ENCODE peak calls at places on chromosomes 12 and 14, in ten cellular contexts. One of them, this sample, is unnamed.

GRCh38 chr12:109115758-109116610 is at the start of gene ACACB:
- DNase-seq in body of pancreas: peak
- DNase-seq in H9: no peak
- DNase-seq in breast epithelium: peak
- DNase-seq in osteocyte: no peak
- DNase-seq in PC-3: no peak
- DNase-seq in WTC11: no peak
- DNase-seq in ovary: peak
- DNase-seq in AG10803: no peak
- DNase-seq in GM12865: no peak
- DNase-seq in this sample: no peak

GRCh38 chr12:120092531-120093335 is 23.8 kb downstream of the RAB35 start:
- DNase-seq in GM12865: no peak
- DNase-seq in AG10803: no peak
- DNase-seq in body of pancreas: no peak
- DNase-seq in PC-3: no peak
- DNase-seq in H9: peak
- DNase-seq in ovary: no peak
- DNase-seq in osteocyte: no peak
- DNase-seq in breast epithelium: no peak
- DNase-seq in WTC11: peak
- DNase-seq in this sample: no peak

GRCh38 chr12:89971880-89972279 is 263.2 kb upstream of the ATP2B1 start:
- DNase-seq in osteocyte: no peak
- DNase-seq in breast epithelium: no peak
- DNase-seq in GM12865: no peak
- DNase-seq in body of pancreas: no peak
- DNase-seq in ovary: no peak
- DNase-seq in PC-3: no peak
- DNase-seq in H9: no peak
- DNase-seq in AG10803: peak
- DNase-seq in WTC11: no peak
- DNase-seq in this sample: peak

GRCh38 chr12:70660620-70661219 is 23.5 kb upstream of the PTPRB start:
- DNase-seq in H9: no peak
- DNase-seq in GM12865: peak
- DNase-seq in WTC11: no peak
- DNase-seq in body of pancreas: no peak
- DNase-seq in PC-3: peak
- DNase-seq in AG10803: peak
- DNase-seq in ovary: no peak
- DNase-seq in osteocyte: no peak
- DNase-seq in breast epithelium: no peak
- DNase-seq in this sample: peak

GRCh38 chr12:76037130-76038105 is 5.8 kb upstream of the PHLDA1 start:
- DNase-seq in breast epithelium: no peak
- DNase-seq in PC-3: peak
- DNase-seq in AG10803: peak
- DNase-seq in ovary: peak
- DNase-seq in H9: no peak
- DNase-seq in WTC11: no peak
- DNase-seq in GM12865: peak
- DNase-seq in body of pancreas: peak
- DNase-seq in osteocyte: no peak
- DNase-seq in this sample: peak

GRCh38 chr12:57619434-57620244 is 8.4 kb downstream of the ARHGEF25 start:
- DNase-seq in body of pancreas: no peak
- DNase-seq in osteocyte: no peak
- DNase-seq in GM12865: no peak
- DNase-seq in ovary: no peak
- DNase-seq in H9: peak
- DNase-seq in PC-3: no peak
- DNase-seq in breast epithelium: no peak
- DNase-seq in WTC11: peak
- DNase-seq in AG10803: no peak
- DNase-seq in this sample: no peak

GRCh38 chr14:24861083-24861630 is 188.8 kb downstream of the STXBP6 start:
- DNase-seq in H9: no peak
- DNase-seq in body of pancreas: peak
- DNase-seq in ovary: no peak
- DNase-seq in breast epithelium: peak
- DNase-seq in GM12865: no peak
- DNase-seq in PC-3: no peak
- DNase-seq in osteocyte: no peak
- DNase-seq in WTC11: no peak
- DNase-seq in AG10803: peak
- DNase-seq in this sample: no peak

GRCh38 chr12:24034160-24034559 is 84.7 kb upstream of the SOX5 start:
- DNase-seq in ovary: no peak
- DNase-seq in GM12865: no peak
- DNase-seq in osteocyte: no peak
- DNase-seq in breast epithelium: no peak
- DNase-seq in PC-3: no peak
- DNase-seq in WTC11: no peak
- DNase-seq in AG10803: peak
- DNase-seq in H9: no peak
- DNase-seq in body of pancreas: no peak
- DNase-seq in this sample: peak

GRCh38 chr14:56221392-56222128 is 103.3 kb downstream of the PELI2 start:
- DNase-seq in ovary: no peak
- DNase-seq in WTC11: no peak
- DNase-seq in breast epithelium: no peak
- DNase-seq in PC-3: no peak
- DNase-seq in AG10803: no peak
- DNase-seq in H9: no peak
- DNase-seq in GM12865: no peak
- DNase-seq in osteocyte: no peak
- DNase-seq in body of pancreas: no peak
- DNase-seq in this sample: no peak

GRCh38 chr12:78418919-78419318 is 445.7 kb upstream of the SYT1 start:
- DNase-seq in WTC11: no peak
- DNase-seq in AG10803: no peak
- DNase-seq in body of pancreas: no peak
- DNase-seq in GM12865: peak
- DNase-seq in osteocyte: no peak
- DNase-seq in PC-3: no peak
- DNase-seq in ovary: no peak
- DNase-seq in breast epithelium: no peak
- DNase-seq in H9: no peak
- DNase-seq in this sample: no peak

DNA sequence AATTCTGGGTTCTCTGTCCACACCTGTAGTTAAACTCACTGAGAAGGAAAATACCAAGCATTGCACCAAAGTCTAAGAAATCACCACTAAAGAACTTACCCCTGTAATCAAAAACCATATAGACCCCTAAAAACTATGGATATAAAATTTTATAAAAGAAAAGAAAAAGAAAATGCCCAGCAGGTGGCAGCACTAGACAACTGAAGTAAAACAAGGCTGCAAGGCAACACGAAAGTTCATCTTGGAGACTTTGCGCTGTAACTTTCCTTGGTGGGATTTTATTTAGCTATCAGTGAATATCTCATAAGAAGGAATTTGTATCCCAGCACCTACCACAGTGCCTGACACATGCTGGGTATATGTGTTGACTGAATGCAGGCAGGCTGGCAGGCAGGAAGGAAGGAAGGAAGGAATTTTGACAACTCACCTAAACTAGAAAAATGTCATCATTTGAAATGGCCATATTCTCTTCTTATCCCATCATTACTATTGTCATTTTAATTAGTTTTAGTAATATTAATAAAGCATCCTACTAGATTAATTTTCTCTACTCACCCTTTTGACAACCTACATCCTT is 68.2 kb upstream of the ETV6 start:
- DNase-seq in ovary: peak
- DNase-seq in PC-3: peak
- DNase-seq in WTC11: peak
- DNase-seq in osteocyte: no peak
- DNase-seq in body of pancreas: peak
- DNase-seq in H9: no peak
- DNase-seq in breast epithelium: peak
- DNase-seq in GM12865: peak
- DNase-seq in AG10803: peak
- DNase-seq in this sample: peak
- TF ChIP-seq CTCF in ovary: peak
- TF ChIP-seq CTCF in PC-3: peak
- TF ChIP-seq CTCF in WTC11: peak
- TF ChIP-seq CTCF in osteocyte: peak
- TF ChIP-seq CTCF in body of pancreas: peak
- TF ChIP-seq CTCF in H9: peak
- TF ChIP-seq CTCF in breast epithelium: peak
- TF ChIP-seq CTCF in GM12865: peak
- TF ChIP-seq CTCF in AG10803: peak
- TF ChIP-seq CTCF in this sample: peak

GRCh38 chr14:69056389-69056788 is 77.3 kb upstream of the ACTN1 start:
- DNase-seq in breast epithelium: no peak
- DNase-seq in WTC11: peak
- DNase-seq in osteocyte: no peak
- DNase-seq in GM12865: no peak
- DNase-seq in PC-3: no peak
- DNase-seq in body of pancreas: no peak
- DNase-seq in AG10803: peak
- DNase-seq in H9: peak
- DNase-seq in ovary: no peak
- DNase-seq in this sample: no peak

GRCh38 chr14:69064596-69064995 is 85.5 kb upstream of the ACTN1 start:
- DNase-seq in H9: no peak
- DNase-seq in body of pancreas: no peak
- DNase-seq in WTC11: no peak
- DNase-seq in GM12865: no peak
- DNase-seq in osteocyte: no peak
- DNase-seq in ovary: no peak
- DNase-seq in breast epithelium: no peak
- DNase-seq in AG10803: no peak
- DNase-seq in PC-3: no peak
- DNase-seq in this sample: no peak

GRCh38 chr14:69055125-69055524 is 76.0 kb upstream of the ACTN1 start:
- DNase-seq in osteocyte: no peak
- DNase-seq in ovary: no peak
- DNase-seq in WTC11: no peak
- DNase-seq in GM12865: no peak
- DNase-seq in body of pancreas: no peak
- DNase-seq in breast epithelium: no peak
- DNase-seq in H9: no peak
- DNase-seq in AG10803: no peak
- DNase-seq in PC-3: no peak
- DNase-seq in this sample: peak

GRCh38 chr14:69055973-69056372 is 76.9 kb upstream of the ACTN1 start:
- DNase-seq in osteocyte: no peak
- DNase-seq in PC-3: no peak
- DNase-seq in body of pancreas: no peak
- DNase-seq in breast epithelium: no peak
- DNase-seq in ovary: no peak
- DNase-seq in H9: no peak
- DNase-seq in AG10803: no peak
- DNase-seq in GM12865: no peak
- DNase-seq in WTC11: no peak
- DNase-seq in this sample: no peak

GRCh38 chr14:69059658-69060648 is 80.9 kb upstream of the ACTN1 start:
- DNase-seq in PC-3: peak
- DNase-seq in body of pancreas: peak
- DNase-seq in WTC11: no peak
- DNase-seq in GM12865: no peak
- DNase-seq in breast epithelium: no peak
- DNase-seq in osteocyte: no peak
- DNase-seq in ovary: no peak
- DNase-seq in H9: no peak
- DNase-seq in AG10803: peak
- DNase-seq in this sample: peak
- TF ChIP-seq CTCF in PC-3: no peak
- TF ChIP-seq CTCF in body of pancreas: no peak
- TF ChIP-seq CTCF in WTC11: no peak
- TF ChIP-seq CTCF in GM12865: no peak
- TF ChIP-seq CTCF in breast epithelium: no peak
- TF ChIP-seq CTCF in osteocyte: no peak
- TF ChIP-seq CTCF in ovary: no peak
- TF ChIP-seq CTCF in H9: no peak
- TF ChIP-seq CTCF in AG10803: peak
- TF ChIP-seq CTCF in this sample: no peak

GRCh38 chr12:12010277-12011031 is 60.3 kb upstream of the BCL2L14 start:
- DNase-seq in breast epithelium: peak
- DNase-seq in AG10803: peak
- DNase-seq in GM12865: peak
- DNase-seq in PC-3: peak
- DNase-seq in osteocyte: no peak
- DNase-seq in body of pancreas: peak
- DNase-seq in WTC11: no peak
- DNase-seq in H9: no peak
- DNase-seq in ovary: no peak
- DNase-seq in this sample: no peak
- TF ChIP-seq CTCF in breast epithelium: no peak
- TF ChIP-seq CTCF in AG10803: no peak
- TF ChIP-seq CTCF in GM12865: no peak
- TF ChIP-seq CTCF in PC-3: no peak
- TF ChIP-seq CTCF in osteocyte: no peak
- TF ChIP-seq CTCF in body of pancreas: no peak
- TF ChIP-seq CTCF in WTC11: no peak
- TF ChIP-seq CTCF in H9: no peak
- TF ChIP-seq CTCF in ovary: no peak
- TF ChIP-seq CTCF in this sample: no peak

DNA sequence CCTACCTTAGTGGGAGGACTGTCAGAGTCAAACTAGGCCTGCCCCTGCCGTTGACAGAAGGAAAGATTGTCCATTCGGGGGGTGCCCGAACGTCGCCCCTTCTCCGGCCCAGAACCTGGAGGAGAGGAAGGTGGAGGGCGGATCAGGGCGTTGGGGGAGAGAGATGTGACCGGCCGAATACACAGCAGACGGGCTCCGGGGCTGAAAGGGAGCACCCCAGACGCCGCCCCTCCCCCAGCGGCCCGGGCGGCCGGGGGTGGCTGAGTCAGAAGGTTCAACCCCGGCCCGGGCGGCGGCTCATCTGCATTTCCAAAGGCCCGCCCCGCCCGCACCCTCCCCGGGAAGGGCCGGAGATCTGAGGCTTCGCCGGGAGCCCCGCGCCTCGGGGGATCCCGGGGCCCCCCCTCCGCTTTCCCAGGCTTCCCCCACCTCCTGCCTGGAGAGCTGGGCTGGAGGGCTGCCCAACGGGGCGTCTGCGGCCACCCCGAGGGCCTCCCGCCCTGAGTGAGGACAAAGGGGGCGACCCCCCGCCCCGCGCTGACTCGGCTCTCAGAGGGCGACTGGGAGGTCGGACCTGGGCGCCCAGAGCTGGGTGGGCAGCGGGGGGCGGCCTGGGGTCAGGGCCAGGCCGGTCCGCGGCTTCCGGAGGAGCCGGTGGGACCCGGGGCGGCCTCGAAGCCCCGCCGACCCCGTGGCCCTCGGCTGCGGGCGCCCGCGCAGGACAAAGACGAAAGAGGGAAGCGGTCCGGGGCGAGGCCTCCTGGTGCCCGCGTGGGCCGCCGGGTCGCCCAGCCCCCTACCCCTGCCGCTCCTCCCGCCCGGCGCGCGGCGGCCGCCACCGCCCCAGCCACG is 3.7 kb upstream of the SETD1B start:
- DNase-seq in body of pancreas: peak
- DNase-seq in breast epithelium: peak
- DNase-seq in H9: peak
- DNase-seq in osteocyte: no peak
- DNase-seq in PC-3: peak
- DNase-seq in AG10803: peak
- DNase-seq in GM12865: peak
- DNase-seq in WTC11: peak
- DNase-seq in ovary: peak
- DNase-seq in this sample: peak
- TF ChIP-seq CTCF in body of pancreas: no peak
- TF ChIP-seq CTCF in breast epithelium: no peak
- TF ChIP-seq CTCF in H9: no peak
- TF ChIP-seq CTCF in osteocyte: no peak
- TF ChIP-seq CTCF in PC-3: no peak
- TF ChIP-seq CTCF in AG10803: no peak
- TF ChIP-seq CTCF in GM12865: no peak
- TF ChIP-seq CTCF in WTC11: no peak
- TF ChIP-seq CTCF in ovary: no peak
- TF ChIP-seq CTCF in this sample: no peak

This sample was measured in MCF 10A.